ENCODE peak calls at places on chromosomes 6 and 20, in four cellular contexts. E is C1 segment of cervical spinal cord; G is stimulated activated CD4-positive, alpha-beta T cell treated with anti-CD3 and anti-CD28 coated beads, TNF-alpha, amount 100 ng/mL, for 24 hours; I is LHCN-M2. N is an unnamed sample.

GRCh38 chr6:35038076-35038475 is 103.1 kb downstream of the TCP11 start:
- DNase-seq in I (peak; percentile 62), E (no peak), G (no peak), N (peak; percentile 82)

GRCh38 chr6:80607814-80608391 is 501.4 kb downstream of the BCKDHB start:
- DNase-seq in G (no peak), I (peak; percentile 95), E (no peak), N (peak; percentile 85)

GRCh38 chr6:139659711-139660110 is 285.3 kb upstream of the CITED2 start:
- DNase-seq in E (no peak), G (no peak), I (no peak), N (no peak)

GRCh38 chr6:22164236-22164635 is 132.6 kb downstream of the PRL start:
- DNase-seq in I (no peak), E (no peak), G (no peak), N (no peak)

GRCh38 chr6:119683022-119683421 is 333.5 kb upstream of the MAN1A1 start:
- DNase-seq in I (no peak), E (no peak), G (no peak), N (no peak)

GRCh38 chr6:145587342-145587741 is 148.0 kb downstream of the EPM2A start:
- DNase-seq in E (no peak), G (no peak), I (peak; percentile 31), N (peak; percentile 34)

GRCh38 chr6:47076422-47077344 is 34.6 kb upstream of the ADGRF1 start:
- DNase-seq in E (no peak), G (no peak), I (peak; percentile 5), N (no peak)

GRCh38 chr20:47051936-47052566 is 157.4 kb downstream of the EYA2 start:
- DNase-seq in I (no peak), G (no peak), E (no peak), N (no peak)

GRCh38 chr6:73710470-73710869 is 14.5 kb downstream of the CD109 start:
- DNase-seq in E (no peak), G (no peak), I (peak; percentile 74), N (peak; percentile 65)

GRCh38 chr6:100370265-100370664 is 94.5 kb downstream of the SIM1 start:
- DNase-seq in I (peak; percentile 25), G (no peak), E (no peak), N (no peak)

GRCh38 chr6:3363296-3364025 is 93.4 kb downstream of the SLC22A23 start:
- DNase-seq in G (no peak), I (no peak), E (no peak), N (no peak)

GRCh38 chr6:37218501-37218900 is 39.1 kb upstream of the TBC1D22B start:
- DNase-seq in I (no peak), E (no peak), G (no peak), N (no peak)

N was measured in myocyte.